ENCODE peak calls at places on chromosome 16, in ten cellular contexts. One of them, this sample, is unnamed.

GRCh38 chr16:87874639-87875472 is 5.5 kb upstream of the SLC7A5 start:
- DNase-seq in memory B cell: no peak
- DNase-seq in retina: no peak
- DNase-seq in cardiac fibroblast: no peak
- DNase-seq in CD4-positive, alpha-beta T cell: peak; percentile 31
- DNase-seq in Ammon's horn: no peak
- DNase-seq in stomach: no peak
- DNase-seq in HTR-8/SVneo: no peak
- DNase-seq in 8988T: no peak
- DNase-seq in EL: no peak
- DNase-seq in this sample: no peak

GRCh38 chr16:29784157-29784556 is 6.1 kb downstream of the ZG16 start:
- DNase-seq in EL: no peak
- DNase-seq in stomach: no peak
- DNase-seq in memory B cell: no peak
- DNase-seq in Ammon's horn: no peak
- DNase-seq in cardiac fibroblast: no peak
- DNase-seq in HTR-8/SVneo: no peak
- DNase-seq in retina: no peak
- DNase-seq in CD4-positive, alpha-beta T cell: no peak
- DNase-seq in 8988T: no peak
- DNase-seq in this sample: no peak

GRCh38 chr16:12459993-12460392 is 343.7 kb downstream of the CPPED1 start:
- DNase-seq in CD4-positive, alpha-beta T cell: no peak
- DNase-seq in 8988T: no peak
- DNase-seq in retina: no peak
- DNase-seq in stomach: no peak
- DNase-seq in Ammon's horn: no peak
- DNase-seq in HTR-8/SVneo: no peak
- DNase-seq in EL: no peak
- DNase-seq in cardiac fibroblast: no peak
- DNase-seq in memory B cell: no peak
- DNase-seq in this sample: no peak

GRCh38 chr16:67504190-67505021 is 21.1 kb upstream of the AGRP start:
- DNase-seq in cardiac fibroblast: no peak
- DNase-seq in retina: no peak
- DNase-seq in CD4-positive, alpha-beta T cell: peak; percentile 49
- DNase-seq in memory B cell: no peak
- DNase-seq in 8988T: no peak
- DNase-seq in stomach: no peak
- DNase-seq in Ammon's horn: peak; percentile 53
- DNase-seq in EL: no peak
- DNase-seq in HTR-8/SVneo: no peak
- DNase-seq in this sample: peak; percentile 22

GRCh38 chr16:88363239-88363891 is 19.4 kb upstream of the ZNF469 start:
- DNase-seq in 8988T: no peak
- DNase-seq in CD4-positive, alpha-beta T cell: no peak
- DNase-seq in retina: no peak
- DNase-seq in memory B cell: no peak
- DNase-seq in stomach: no peak
- DNase-seq in cardiac fibroblast: no peak
- DNase-seq in Ammon's horn: no peak
- DNase-seq in EL: no peak
- DNase-seq in HTR-8/SVneo: no peak
- DNase-seq in this sample: no peak

GRCh38 chr16:15970743-15971434 is 21.5 kb downstream of the ABCC1 start:
- DNase-seq in Ammon's horn: no peak
- DNase-seq in memory B cell: no peak
- DNase-seq in 8988T: no peak
- DNase-seq in HTR-8/SVneo: no peak
- DNase-seq in cardiac fibroblast: no peak
- DNase-seq in CD4-positive, alpha-beta T cell: no peak
- DNase-seq in EL: no peak
- DNase-seq in retina: no peak
- DNase-seq in stomach: no peak
- DNase-seq in this sample: no peak

GRCh38 chr16:88926374-88926990 is 50.5 kb downstream of the CBFA2T3 start:
- DNase-seq in cardiac fibroblast: no peak
- DNase-seq in retina: no peak
- DNase-seq in HTR-8/SVneo: no peak
- DNase-seq in Ammon's horn: no peak
- DNase-seq in CD4-positive, alpha-beta T cell: no peak
- DNase-seq in 8988T: peak; percentile 97
- DNase-seq in EL: peak; percentile 31
- DNase-seq in memory B cell: no peak
- DNase-seq in stomach: no peak
- DNase-seq in this sample: peak; percentile 23

GRCh38 chr16:51056331-51056730 is 94.7 kb downstream of the SALL1 start:
- DNase-seq in retina: no peak
- DNase-seq in Ammon's horn: no peak
- DNase-seq in EL: no peak
- DNase-seq in stomach: no peak
- DNase-seq in cardiac fibroblast: no peak
- DNase-seq in CD4-positive, alpha-beta T cell: no peak
- DNase-seq in HTR-8/SVneo: no peak
- DNase-seq in 8988T: no peak
- DNase-seq in memory B cell: no peak
- DNase-seq in this sample: no peak

GRCh38 chr16:66434619-66435430 is 7.7 kb downstream of the BEAN1 start:
- DNase-seq in HTR-8/SVneo: no peak
- DNase-seq in stomach: no peak
- DNase-seq in 8988T: no peak
- DNase-seq in memory B cell: no peak
- DNase-seq in retina: no peak
- DNase-seq in Ammon's horn: no peak
- DNase-seq in EL: no peak
- DNase-seq in cardiac fibroblast: no peak
- DNase-seq in CD4-positive, alpha-beta T cell: no peak
- DNase-seq in this sample: no peak

GRCh38 chr16:81707411-81708321 is 71.4 kb upstream of the PLCG2 start:
- DNase-seq in retina: no peak
- DNase-seq in HTR-8/SVneo: no peak
- DNase-seq in 8988T: no peak
- DNase-seq in EL: peak; percentile 53
- DNase-seq in Ammon's horn: peak; percentile 34
- DNase-seq in cardiac fibroblast: peak; percentile 46
- DNase-seq in CD4-positive, alpha-beta T cell: no peak
- DNase-seq in stomach: peak; percentile 70
- DNase-seq in memory B cell: no peak
- DNase-seq in this sample: peak; percentile 3

GRCh38 chr16:20383106-20384029 is 21.2 kb downstream of the PDILT start:
- DNase-seq in EL: peak; percentile 52
- DNase-seq in memory B cell: peak; percentile 38
- DNase-seq in HTR-8/SVneo: peak; percentile 62
- DNase-seq in 8988T: peak; percentile 14
- DNase-seq in retina: peak; percentile 83
- DNase-seq in CD4-positive, alpha-beta T cell: peak; percentile 12
- DNase-seq in Ammon's horn: peak; percentile 79
- DNase-seq in cardiac fibroblast: peak; percentile 77
- DNase-seq in stomach: peak; percentile 55
- DNase-seq in this sample: peak; percentile 57

GRCh38 chr16:46883353-46883689 is 841 bp upstream of the GPT2 start:
- DNase-seq in retina: no peak
- DNase-seq in EL: no peak
- DNase-seq in memory B cell: no peak
- DNase-seq in 8988T: no peak
- DNase-seq in cardiac fibroblast: no peak
- DNase-seq in stomach: no peak
- DNase-seq in HTR-8/SVneo: no peak
- DNase-seq in CD4-positive, alpha-beta T cell: no peak
- DNase-seq in Ammon's horn: peak; percentile 63
- DNase-seq in this sample: no peak

GRCh38 chr16:83980794-83981193 is 12.8 kb downstream of the NECAB2 start:
- DNase-seq in HTR-8/SVneo: no peak
- DNase-seq in stomach: no peak
- DNase-seq in Ammon's horn: no peak
- DNase-seq in retina: no peak
- DNase-seq in EL: no peak
- DNase-seq in memory B cell: no peak
- DNase-seq in cardiac fibroblast: no peak
- DNase-seq in CD4-positive, alpha-beta T cell: no peak
- DNase-seq in 8988T: no peak
- DNase-seq in this sample: no peak

GRCh38 chr16:1012722-1013592 is 31.4 kb downstream of the SOX8 start:
- DNase-seq in memory B cell: no peak
- DNase-seq in stomach: no peak
- DNase-seq in HTR-8/SVneo: no peak
- DNase-seq in CD4-positive, alpha-beta T cell: no peak
- DNase-seq in cardiac fibroblast: no peak
- DNase-seq in Ammon's horn: no peak
- DNase-seq in retina: no peak
- DNase-seq in 8988T: no peak
- DNase-seq in EL: no peak
- DNase-seq in this sample: no peak

GRCh38 chr16:2715519-2715918 is 4.5 kb downstream of the PRSS27 start:
- DNase-seq in CD4-positive, alpha-beta T cell: peak; percentile 77
- DNase-seq in 8988T: no peak
- DNase-seq in cardiac fibroblast: peak; percentile 52
- DNase-seq in memory B cell: peak; percentile 79
- DNase-seq in retina: peak; percentile 42
- DNase-seq in Ammon's horn: peak; percentile 33
- DNase-seq in stomach: peak; percentile 66
- DNase-seq in EL: peak; percentile 20
- DNase-seq in HTR-8/SVneo: no peak
- DNase-seq in this sample: peak; percentile 14

GRCh38 chr16:49816782-49817370 is 39.0 kb downstream of the ZNF423 start:
- DNase-seq in retina: no peak
- DNase-seq in stomach: no peak
- DNase-seq in EL: no peak
- DNase-seq in cardiac fibroblast: no peak
- DNase-seq in CD4-positive, alpha-beta T cell: no peak
- DNase-seq in 8988T: no peak
- DNase-seq in memory B cell: no peak
- DNase-seq in HTR-8/SVneo: no peak
- DNase-seq in Ammon's horn: no peak
- DNase-seq in this sample: no peak

GRCh38 chr16:56428087-56428486 is 2.7 kb upstream of the AMFR start:
- DNase-seq in Ammon's horn: no peak
- DNase-seq in CD4-positive, alpha-beta T cell: no peak
- DNase-seq in cardiac fibroblast: no peak
- DNase-seq in HTR-8/SVneo: no peak
- DNase-seq in memory B cell: no peak
- DNase-seq in retina: no peak
- DNase-seq in stomach: no peak
- DNase-seq in EL: no peak
- DNase-seq in 8988T: no peak
- DNase-seq in this sample: no peak

GRCh38 chr16:8644513-8645140 is 23.1 kb downstream of the METTL22 start:
- DNase-seq in stomach: peak; percentile 30
- DNase-seq in memory B cell: no peak
- DNase-seq in HTR-8/SVneo: no peak
- DNase-seq in cardiac fibroblast: no peak
- DNase-seq in EL: no peak
- DNase-seq in retina: no peak
- DNase-seq in CD4-positive, alpha-beta T cell: peak; percentile 7
- DNase-seq in 8988T: no peak
- DNase-seq in Ammon's horn: peak; percentile 43
- DNase-seq in this sample: no peak

GRCh38 chr16:82470506-82471196 is 156.1 kb upstream of the CDH13 start:
- DNase-seq in EL: no peak
- DNase-seq in stomach: no peak
- DNase-seq in cardiac fibroblast: no peak
- DNase-seq in HTR-8/SVneo: no peak
- DNase-seq in Ammon's horn: no peak
- DNase-seq in CD4-positive, alpha-beta T cell: no peak
- DNase-seq in memory B cell: no peak
- DNase-seq in retina: peak; percentile 78
- DNase-seq in 8988T: no peak
- DNase-seq in this sample: no peak

GRCh38 chr16:86211265-86211664 is 299.1 kb upstream of the FOXF1 start:
- DNase-seq in retina: no peak
- DNase-seq in HTR-8/SVneo: no peak
- DNase-seq in memory B cell: no peak
- DNase-seq in EL: no peak
- DNase-seq in cardiac fibroblast: no peak
- DNase-seq in Ammon's horn: no peak
- DNase-seq in 8988T: no peak
- DNase-seq in stomach: no peak
- DNase-seq in CD4-positive, alpha-beta T cell: no peak
- DNase-seq in this sample: no peak